ENCODE peak calls at places on chromosomes 16 and 17, in four cellular contexts. C is A549, M is HepG2, X is WTC11. W is an unnamed sample.

GRCh38 chr17:81409190-81409935 is 14.1 kb downstream of the BAHCC1 start:
- DNase-seq in C (no peak), M (no peak), X (peak), W (peak)

GRCh38 chr17:45235071-45236001 is 13.7 kb downstream of the FMNL1 start:
- DNase-seq in C (peak), M (peak), X (peak), W (peak)

GRCh38 chr17:5533486-5534315 is 47.3 kb downstream of the MIS12 start:
- DNase-seq in C (no peak), M (no peak), X (no peak), W (no peak)

GRCh38 chr16:69741951-69742904 is 12.5 kb downstream of the NOB1 start:
- DNase-seq in C (no peak), M (no peak), X (no peak), W (no peak)

GRCh38 chr17:9519873-9520272 is 55.7 kb downstream of the STX8 start:
- DNase-seq in C (no peak), M (no peak), X (no peak), W (no peak)

GRCh38 chr16:8115814-8116213 is 474.5 kb downstream of the TMEM114 start:
- DNase-seq in C (no peak), M (no peak), X (no peak), W (no peak)

GRCh38 chr17:9343513-9343912 is 232.1 kb downstream of the STX8 start:
- DNase-seq in C (no peak), M (no peak), X (peak), W (peak)

GRCh38 chr17:40443988-40444899 is 994 bp downstream of the IGFBP4 start:
- DNase-seq in C (no peak), M (no peak), X (no peak), W (no peak)

GRCh38 chr17:68682913-68683312 is 81.7 kb upstream of the FAM20A start:
- DNase-seq in C (no peak), M (no peak), X (no peak), W (no peak)

GRCh38 chr16:87822571-87822970 is 46.7 kb downstream of the SLC7A5 start:
- DNase-seq in C (no peak), M (no peak), X (no peak), W (no peak)

GRCh38 chr17:28842282-28843012 is at the start of gene FAM222B:
- DNase-seq in C (peak), M (peak), X (peak), W (peak)

GRCh38 chr16:80294172-80294571 is 246.6 kb upstream of the DYNLRB2 start:
- DNase-seq in C (no peak), M (no peak), X (no peak), W (no peak)

GRCh38 chr16:69105501-69106361 is at the start of gene HAS3:
- DNase-seq in C (peak), M (peak), X (peak), W (peak)

GRCh38 chr16:81696959-81697293 is 82.2 kb upstream of the PLCG2 start:
- DNase-seq in C (no peak), M (no peak), X (no peak), W (no peak)

GRCh38 chr17:35011671-35012216 is 31.4 kb downstream of the LIG3 start:
- DNase-seq in C (no peak), M (no peak), X (no peak), W (no peak)

GRCh38 chr17:4474093-4474492 is 24.6 kb upstream of the SPNS2 start:
- DNase-seq in C (no peak), M (no peak), X (no peak), W (no peak)

GRCh38 chr17:4549781-4550533 is 5.2 kb downstream of the MYBBP1A start:
- DNase-seq in C (no peak), M (no peak), X (no peak), W (no peak)

GRCh38 chr17:8939496-8940334 is 25.8 kb downstream of the PIK3R5 start:
- DNase-seq in C (no peak), M (no peak), X (no peak), W (no peak)

GRCh38 chr17:80978499-80979497 is 12.8 kb upstream of the CHMP6 start:
- DNase-seq in C (no peak), M (no peak), X (no peak), W (no peak)

GRCh38 chr16:85004587-85005205 is 6.6 kb downstream of the ZDHHC7 start:
- DNase-seq in C (peak), M (no peak), X (no peak), W (no peak)

GRCh38 chr16:70769761-70770160 is 31.2 kb downstream of the VAC14 start:
- DNase-seq in C (no peak), M (no peak), X (no peak), W (no peak)

DNA sequence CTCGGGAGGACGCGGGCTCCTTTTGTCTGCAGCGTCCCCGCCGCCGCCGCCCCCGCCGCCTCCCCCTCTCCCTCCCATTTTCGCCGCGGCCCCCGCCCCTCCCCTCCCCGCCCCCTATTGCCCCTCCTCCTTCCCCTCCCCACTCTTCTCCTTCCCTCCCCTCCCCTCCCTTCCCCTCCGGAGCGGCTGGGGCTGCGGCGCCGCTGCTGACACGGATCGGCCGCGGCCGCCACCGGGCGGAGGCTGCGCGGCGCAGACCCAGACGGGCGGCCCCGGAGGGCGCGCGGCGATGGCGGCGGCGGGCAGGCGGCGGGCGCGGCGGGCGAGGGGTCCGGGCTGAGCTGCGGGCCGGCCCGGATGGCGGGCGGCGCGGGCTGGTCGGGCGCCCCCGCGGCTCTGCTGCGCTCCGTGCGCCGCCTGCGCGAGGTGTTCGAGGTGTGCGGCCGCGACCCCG is at the start of gene RAB11FIP4:
- DNase-seq in C (no peak), M (no peak), X (peak), W (peak)
- TF ChIP-seq HMGXB4 in C (no peak), M (no peak), X (no peak), W (no peak)

GRCh38 chr17:77325826-77326581 is 185.2 kb downstream of the SEC14L1 start:
- DNase-seq in C (no peak), M (no peak), X (peak), W (no peak)

GRCh38 chr17:77326636-77327035 is 185.9 kb downstream of the SEC14L1 start:
- DNase-seq in C (no peak), M (no peak), X (peak), W (no peak)

GRCh38 chr17:77328823-77329740 is 188.3 kb downstream of the SEC14L1 start:
- DNase-seq in C (no peak), M (no peak), X (peak), W (no peak)

GRCh38 chr17:77327181-77327565 is 186.4 kb downstream of the SEC14L1 start:
- DNase-seq in C (no peak), M (no peak), X (peak), W (no peak)

GRCh38 chr17:77327566-77328463 is 187.0 kb downstream of the SEC14L1 start:
- DNase-seq in C (no peak), M (no peak), X (peak), W (no peak)
- TF ChIP-seq HMGXB4 in C (no peak), M (no peak), X (no peak), W (no peak)

GRCh38 chr17:27535975-27536374 is 79.7 kb downstream of the KSR1 start:
- DNase-seq in C (no peak), M (no peak), X (no peak), W (no peak)
- TF ChIP-seq HMGXB4 in C (no peak), M (no peak), X (no peak), W (no peak)

GRCh38 chr17:63740464-63741181 is 976 bp downstream of the STRADA start:
- DNase-seq in C (no peak), M (no peak), X (no peak), W (no peak)
- TF ChIP-seq HMGXB4 in C (no peak), M (no peak), X (no peak), W (no peak)

DNA sequence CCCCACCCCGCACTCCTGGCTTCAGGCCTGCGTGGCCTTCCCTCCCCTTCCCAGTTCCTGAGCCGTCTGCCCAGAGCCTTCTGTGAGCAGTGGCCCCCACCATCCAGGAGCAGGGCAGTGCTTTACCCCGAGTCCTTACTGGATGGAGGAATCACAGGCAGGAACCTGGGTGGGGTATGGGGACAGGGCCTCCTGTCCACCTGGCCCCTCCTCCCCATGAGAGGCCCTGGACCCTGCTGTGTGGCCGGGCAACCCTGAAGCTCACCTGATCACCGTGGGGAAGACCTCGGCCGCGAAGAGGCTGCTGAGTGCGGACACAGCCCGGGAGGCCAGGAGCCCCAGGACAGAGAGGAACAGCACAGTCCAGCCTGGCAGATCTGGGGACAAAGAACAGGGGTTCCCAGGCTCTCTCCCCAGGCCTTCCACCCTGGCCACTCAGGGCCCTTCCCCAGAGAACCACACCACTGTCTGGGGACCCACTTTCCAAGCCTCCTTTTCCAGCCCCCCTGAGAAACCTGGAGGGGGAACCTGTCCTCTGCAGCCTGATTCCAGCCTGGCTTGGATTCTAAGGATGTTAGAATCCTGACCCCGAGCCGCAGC is 3.2 kb downstream of the SLC22A31 start:
- DNase-seq in C (no peak), M (no peak), X (no peak), W (no peak)
- TF ChIP-seq HMGXB4 in C (no peak), M (no peak), X (no peak), W (no peak)

DNA sequence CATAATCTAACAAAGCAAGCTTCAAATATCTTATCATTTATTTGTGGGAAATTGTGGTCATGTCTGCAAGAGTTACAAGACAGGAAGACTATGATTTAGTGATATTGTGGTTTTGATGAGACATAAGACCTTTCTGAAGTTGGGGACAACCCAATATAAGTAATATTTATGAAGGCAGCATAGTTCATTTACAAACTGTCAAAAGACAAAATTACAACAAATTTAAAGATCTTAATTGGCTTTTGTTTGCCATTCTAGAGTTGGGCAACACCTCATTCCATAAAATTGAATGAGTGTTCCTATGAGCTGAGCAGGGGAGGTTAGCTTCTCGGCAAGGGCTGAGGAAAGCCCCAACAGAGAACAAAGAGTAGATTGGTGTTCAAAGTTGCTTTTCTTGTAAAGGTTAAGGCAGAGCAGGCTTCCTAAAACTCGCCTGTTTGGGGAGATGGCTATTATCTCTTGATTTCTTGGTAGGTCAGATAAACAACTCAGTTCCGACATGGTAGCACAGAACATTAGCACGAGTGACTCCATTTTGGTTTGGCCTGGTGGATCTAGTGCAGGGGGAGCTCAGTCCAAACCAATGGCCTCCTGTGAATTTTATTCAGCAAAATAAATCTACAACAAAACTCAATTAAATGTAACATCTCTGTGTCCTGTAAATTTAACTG is 10.9 kb upstream of the MMD start:
- DNase-seq in C (no peak), M (no peak), X (no peak), W (no peak)
- TF ChIP-seq HMGXB4 in C (peak), M (no peak), X (no peak), W (no peak)

GRCh38 chr16:2091722-2092620 is 43.7 kb downstream of the PKD1 start:
- DNase-seq in C (no peak), M (no peak), X (peak), W (no peak)
- TF ChIP-seq HMGXB4 in C (no peak), M (no peak), X (no peak), W (no peak)

GRCh38 chr17:1229354-1229890 is 40.8 kb upstream of the BHLHA9 start:
- DNase-seq in C (peak), M (no peak), X (peak), W (peak)

GRCh38 chr17:1227365-1227764 is 42.9 kb upstream of the BHLHA9 start:
- DNase-seq in C (no peak), M (no peak), X (no peak), W (no peak)

GRCh38 chr17:1228752-1229353 is 41.4 kb upstream of the BHLHA9 start:
- DNase-seq in C (no peak), M (no peak), X (no peak), W (no peak)

GRCh38 chr17:1226308-1226707 is 43.9 kb upstream of the BHLHA9 start:
- DNase-seq in C (no peak), M (no peak), X (no peak), W (no peak)

GRCh38 chr17:1227917-1228751 is 42.1 kb upstream of the BHLHA9 start:
- DNase-seq in C (no peak), M (no peak), X (peak), W (no peak)
- TF ChIP-seq HMGXB4 in C (no peak), M (no peak), X (no peak), W (no peak)

DNA sequence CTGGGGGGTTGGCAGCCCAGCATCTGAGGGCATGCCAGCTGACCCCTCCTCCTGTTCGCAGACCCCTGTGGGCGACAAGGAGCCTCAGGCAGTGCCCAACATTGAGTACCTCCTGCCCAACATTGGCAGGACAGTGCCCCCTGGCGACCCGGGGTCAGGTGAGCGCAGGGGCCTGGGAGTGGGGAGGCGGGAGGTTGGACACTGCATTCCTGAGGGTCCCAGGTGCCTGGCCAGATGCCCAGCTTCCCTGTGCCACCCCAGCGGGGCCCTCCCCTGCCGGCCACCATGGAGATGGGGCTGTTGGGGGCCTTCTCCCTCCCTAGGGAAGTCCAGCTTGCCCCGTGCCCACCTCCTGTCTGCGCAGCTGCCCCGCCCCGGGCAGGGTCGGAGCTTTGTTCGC is 70.1 kb downstream of the ARHGAP23 start:
- DNase-seq in C (no peak), M (no peak), X (peak), W (no peak)
- TF ChIP-seq HMGXB4 in C (no peak), M (no peak), X (no peak), W (no peak)

W was measured in K562.